ENCODE peak calls at places on chromosomes 7 and 10, in seven cellular contexts. U is astrocyte; G is CD8-positive, alpha-beta T cell; Q is GM23338; O is A549; J is colonic mucosa; Z is cardiac muscle cell. K is an unnamed sample.

GRCh38 chr7:27953361-27953760 is 213.4 kb downstream of the TAX1BP1 start:
- DNase-seq in Q (no peak), Z (no peak), J (no peak), O (no peak), U (peak; percentile 23), G (no peak), K (no peak)

GRCh38 chr7:11831727-11832495 is at the start of gene THSD7A:
- DNase-seq in G (no peak), O (peak; percentile 52), Q (peak; percentile 71), Z (peak; percentile 82), J (peak; percentile 23), U (peak; percentile 48), K (peak; percentile 32)

GRCh38 chr10:109861051-109861450 is 62.3 kb downstream of the XPNPEP1 start:
- DNase-seq in G (no peak), Q (no peak), O (no peak), Z (no peak), U (no peak), J (no peak), K (no peak)

GRCh38 chr10:132306951-132307751 is 599 bp downstream of the STK32C start:
- DNase-seq in G (peak; percentile 37), O (peak; percentile 79), J (no peak), U (no peak), Q (peak; percentile 70), Z (peak; percentile 43), K (no peak)

GRCh38 chr10:55203319-55203718 is 402.3 kb upstream of the PCDH15 start:
- DNase-seq in J (no peak), O (no peak), Q (no peak), U (peak; percentile 35), G (no peak), Z (no peak), K (no peak)

GRCh38 chr10:71285180-71285545 is 33.9 kb upstream of the SLC29A3 start:
- DNase-seq in O (peak; percentile 39), Q (peak; percentile 86), Z (peak; percentile 61), G (peak; percentile 13), J (peak; percentile 46), U (no peak), K (no peak)

GRCh38 chr7:150337179-150337578 is 4.2 kb downstream of the RARRES2 start:
- DNase-seq in J (peak; percentile 71), Z (no peak), U (no peak), O (no peak), Q (no peak), G (no peak), K (no peak)

GRCh38 chr10:96619803-96620773 is 33.3 kb upstream of the TM9SF3 start:
- DNase-seq in U (no peak), Q (no peak), G (no peak), O (no peak), Z (peak; percentile 66), J (peak; percentile 34), K (peak; percentile 4)

GRCh38 chr7:1843271-1843861 is 173.3 kb downstream of the ELFN1 start:
- DNase-seq in J (no peak), U (no peak), G (no peak), Q (no peak), O (no peak), Z (peak; percentile 75), K (peak; percentile 87)

GRCh38 chr10:111211241-111211640 is 134.4 kb downstream of the ADRA2A start:
- DNase-seq in Z (no peak), U (no peak), O (no peak), Q (no peak), G (no peak), J (no peak), K (no peak)

GRCh38 chr7:107890962-107891618 is at the start of gene DLD:
- DNase-seq in Z (peak; percentile 94), U (peak; percentile 89), J (peak; percentile 95), Q (peak; percentile 96), O (peak; percentile 93), G (peak; percentile 92), K (peak; percentile 92)

GRCh38 chr10:10872706-10873276 is 144.9 kb upstream of the CELF2 start:
- DNase-seq in G (no peak), Z (no peak), J (no peak), O (no peak), Q (no peak), U (no peak), K (no peak)

GRCh38 chr7:28272461-28272877 is 91.9 kb upstream of the JAZF1 start:
- DNase-seq in G (peak; percentile 23), Q (peak; percentile 87), Z (peak; percentile 59), J (peak; percentile 29), O (peak; percentile 30), U (peak; percentile 30), K (peak; percentile 43)

GRCh38 chr10:100413206-100413605 is 49.6 kb upstream of the WNT8B start:
- DNase-seq in O (no peak), G (no peak), U (no peak), J (no peak), Q (no peak), Z (no peak), K (no peak)

GRCh38 chr10:94710578-94710977 is 27.0 kb downstream of the CYP2C18 start:
- DNase-seq in O (no peak), U (no peak), G (no peak), Z (no peak), Q (no peak), J (no peak), K (no peak)

GRCh38 chr10:93218386-93218785 is 144.7 kb downstream of the CYP26A1 start:
- DNase-seq in J (no peak), O (no peak), Z (no peak), Q (no peak), U (no peak), G (no peak), K (no peak)

GRCh38 chr10:53579773-53580172 is 807.2 kb upstream of the MBL2 start:
- DNase-seq in U (no peak), J (no peak), Z (no peak), O (no peak), G (no peak), Q (no peak), K (no peak)

GRCh38 chr10:810351-810846 is 120.9 kb upstream of the DIP2C start:
- DNase-seq in Z (peak; percentile 88), O (no peak), Q (peak; percentile 70), U (no peak), G (no peak), J (no peak), K (no peak)
- TF ChIP-seq CTCF in Z (peak; percentile 51), O (peak; percentile 18), Q (peak; percentile 52), U (peak; percentile 24), G (no peak), J (no peak), K (peak; percentile 17)

DNA sequence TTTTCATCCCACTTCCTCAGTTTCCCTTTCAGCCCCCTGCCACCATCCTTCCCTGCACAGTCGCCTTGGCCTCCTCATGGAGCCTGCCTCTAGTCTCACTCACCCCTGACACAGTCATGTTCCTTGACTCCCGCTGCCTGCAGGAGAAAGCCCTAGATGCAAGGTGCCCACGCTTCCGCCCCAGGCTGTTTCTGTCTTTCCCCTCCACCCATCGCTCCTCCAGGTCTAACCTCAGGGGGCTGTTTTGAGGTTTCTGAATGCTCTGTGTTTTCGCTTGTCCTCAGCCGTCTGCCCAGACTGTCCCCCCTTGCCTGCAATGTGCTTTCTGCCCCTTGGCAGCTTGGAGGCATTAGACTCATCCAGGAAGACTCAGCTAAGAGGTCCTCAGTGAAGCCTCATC is 89.9 kb downstream of the EMX2 start:
- DNase-seq in Z (no peak), G (no peak), U (no peak), Q (no peak), O (no peak), J (no peak), K (no peak)
- H3K4me3 ChIP-seq in Z (no peak overlapping the region), G (no peak overlapping the region), U (no peak overlapping the region), Q (no peak overlapping the region), O (no peak overlapping the region), J (no peak overlapping the region), K (no peak overlapping the region)

GRCh38 chr10:75071756-75072155 is 39.7 kb upstream of the SAMD8 start:
- DNase-seq in Z (no peak), G (no peak), J (no peak), O (no peak), U (no peak), Q (no peak), K (no peak)

GRCh38 chr10:75071164-75071489 is 40.3 kb upstream of the SAMD8 start:
- DNase-seq in Q (no peak), Z (peak; percentile 35), O (no peak), G (no peak), U (peak; percentile 7), J (no peak), K (peak; percentile 19)

GRCh38 chr10:75072727-75073126 is 38.7 kb upstream of the SAMD8 start:
- DNase-seq in Z (no peak), G (no peak), Q (no peak), U (no peak), O (no peak), J (no peak), K (no peak)

GRCh38 chr10:75073442-75073841 is 38.0 kb upstream of the SAMD8 start:
- DNase-seq in Z (no peak), J (no peak), O (no peak), Q (no peak), G (no peak), U (no peak), K (no peak)

DNA sequence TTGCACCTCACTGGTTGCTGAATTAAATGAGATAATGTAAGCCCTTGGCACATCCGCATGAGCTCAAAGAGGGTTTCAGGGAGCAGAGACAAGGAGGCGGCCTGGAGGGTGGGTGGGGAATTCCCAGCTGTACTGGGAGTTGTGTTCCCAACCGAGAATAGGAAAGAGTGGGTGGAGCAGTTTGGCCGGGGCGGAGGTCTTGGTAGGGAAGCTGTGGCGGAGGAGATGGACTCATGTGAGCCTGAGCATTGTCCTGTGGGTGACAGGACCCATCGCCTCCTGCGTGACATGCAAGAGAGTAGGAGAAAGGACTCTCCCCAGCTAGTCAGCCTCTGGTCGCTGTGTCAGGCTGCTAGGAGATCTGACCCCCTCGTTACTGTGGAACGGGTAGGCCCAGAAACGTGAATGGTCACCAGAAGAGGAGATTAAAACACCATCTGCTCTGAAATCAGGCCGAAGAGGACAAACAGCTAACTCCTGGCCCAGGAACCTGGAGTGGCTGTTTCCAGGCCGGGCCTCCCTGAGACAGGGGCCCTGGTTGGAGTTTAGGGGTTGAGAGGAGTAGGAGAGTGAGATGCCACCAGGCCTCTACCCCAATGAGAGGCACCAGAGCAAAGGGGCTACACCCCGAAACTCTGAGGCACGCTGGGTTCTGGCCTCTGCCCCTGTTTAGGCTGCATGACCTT is 40.8 kb upstream of the SAMD8 start:
- DNase-seq in U (no peak), Q (no peak), O (no peak), J (no peak), G (no peak), Z (no peak), K (no peak)
- TF ChIP-seq CTCF in U (no peak), Q (no peak), O (no peak), J (no peak), G (no peak), Z (no peak), K (no peak)

DNA sequence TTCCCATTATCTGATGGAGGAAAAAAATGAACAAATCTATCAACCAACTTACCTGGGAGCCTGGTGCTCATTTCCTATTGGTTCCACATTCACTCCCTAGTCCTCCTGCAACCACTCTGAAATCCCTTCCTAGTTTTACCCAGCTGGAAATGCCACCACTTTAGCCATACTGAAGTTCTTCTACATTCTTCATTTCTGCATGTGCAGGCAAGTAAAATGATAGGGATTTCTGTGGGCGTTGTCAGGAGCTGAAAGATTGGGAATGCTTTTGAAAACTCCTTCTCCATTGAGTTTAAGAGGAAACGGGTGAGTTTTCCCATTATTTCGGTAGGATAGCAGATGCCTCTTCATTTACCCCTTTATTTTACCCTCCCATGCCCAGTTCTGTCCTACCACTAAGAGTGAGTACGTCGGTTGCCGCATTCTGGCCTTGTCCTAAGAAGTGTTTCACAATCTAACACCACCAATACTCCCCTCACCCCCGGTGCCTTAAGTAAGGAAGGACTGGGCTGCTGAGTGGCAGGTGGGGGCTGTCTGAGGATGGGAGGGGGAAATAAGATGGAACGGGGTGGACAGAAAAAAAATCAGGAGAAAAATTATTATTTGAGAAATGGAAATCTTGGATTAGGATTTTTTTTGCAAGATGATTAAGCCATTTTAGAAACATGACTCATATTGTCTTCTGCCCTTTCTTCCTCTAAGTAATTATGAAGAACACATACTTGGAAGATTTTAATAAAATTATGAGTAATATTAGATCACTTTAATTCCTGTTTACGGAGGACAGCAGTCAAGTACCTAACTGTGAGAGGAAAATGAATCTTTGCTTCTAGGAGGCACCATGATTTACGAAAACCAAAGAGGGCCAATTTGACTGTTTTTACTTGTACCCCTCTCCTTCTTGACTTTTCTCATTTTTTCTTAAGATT is 13.2 kb upstream of the TAS2R60 start:
- DNase-seq in G (no peak), J (no peak), Z (no peak), O (no peak), Q (no peak), U (peak; percentile 14), K (no peak)
- H3K4me3 ChIP-seq in G (no peak overlapping the region), J (no peak overlapping the region), Z (no peak overlapping the region), O (no peak overlapping the region), Q (no peak overlapping the region), U (no peak overlapping the region), K (no peak overlapping the region)

K was measured in foreskin fibroblast.